ENCODE peak calls at places on chromosome 4, in four cellular contexts. One of them, this sample, is unnamed.

GRCh38 chr4:154126276-154126675 is 337.4 kb upstream of the SFRP2 start:
- DNase-seq in upper lobe of left lung: no peak
- DNase-seq in left ventricle myocardium inferior: no peak
- DNase-seq in lung: no peak
- DNase-seq in this sample: no peak

GRCh38 chr4:52052475-52052780 is 1.3 kb downstream of the SPATA18 start:
- DNase-seq in upper lobe of left lung: no peak
- DNase-seq in left ventricle myocardium inferior: no peak
- DNase-seq in lung: no peak
- DNase-seq in this sample: no peak

GRCh38 chr4:108425988-108426387 is 194.4 kb upstream of the RPL34 start:
- DNase-seq in upper lobe of left lung: no peak
- DNase-seq in left ventricle myocardium inferior: no peak
- DNase-seq in lung: no peak
- DNase-seq in this sample: no peak

GRCh38 chr4:83772680-83773079 is 236.8 kb downstream of the GPAT3 start:
- DNase-seq in upper lobe of left lung: no peak
- DNase-seq in left ventricle myocardium inferior: no peak
- DNase-seq in lung: no peak
- DNase-seq in this sample: no peak

GRCh38 chr4:7044415-7044930 is 1.3 kb downstream of the TADA2B start:
- DNase-seq in upper lobe of left lung: no peak
- DNase-seq in left ventricle myocardium inferior: no peak
- DNase-seq in lung: no peak
- DNase-seq in this sample: no peak

GRCh38 chr4:145784036-145784435 is 104.1 kb downstream of the C4orf51 start:
- DNase-seq in upper lobe of left lung: no peak
- DNase-seq in left ventricle myocardium inferior: no peak
- DNase-seq in lung: no peak
- DNase-seq in this sample: no peak

GRCh38 chr4:94570558-94570957 is 118.8 kb downstream of the PDLIM5 start:
- DNase-seq in upper lobe of left lung: no peak
- DNase-seq in left ventricle myocardium inferior: no peak
- DNase-seq in lung: no peak
- DNase-seq in this sample: no peak

GRCh38 chr4:23887989-23888388 is 1.9 kb downstream of the PPARGC1A start:
- DNase-seq in upper lobe of left lung: no peak
- DNase-seq in left ventricle myocardium inferior: no peak
- DNase-seq in lung: no peak
- DNase-seq in this sample: no peak

GRCh38 chr4:23717528-23718248 is 172.2 kb downstream of the PPARGC1A start:
- DNase-seq in upper lobe of left lung: no peak
- DNase-seq in left ventricle myocardium inferior: no peak
- DNase-seq in lung: no peak
- DNase-seq in this sample: no peak

GRCh38 chr4:48093949-48094550 is 40.0 kb downstream of the TXK start:
- DNase-seq in upper lobe of left lung: no peak
- DNase-seq in left ventricle myocardium inferior: no peak
- DNase-seq in lung: no peak
- DNase-seq in this sample: no peak

GRCh38 chr4:99722662-99723061 is 65.0 kb upstream of the C4orf54 start:
- DNase-seq in upper lobe of left lung: no peak
- DNase-seq in left ventricle myocardium inferior: no peak
- DNase-seq in lung: no peak
- DNase-seq in this sample: no peak

GRCh38 chr4:88033309-88033708 is 25.9 kb downstream of the PKD2 start:
- DNase-seq in upper lobe of left lung: no peak
- DNase-seq in left ventricle myocardium inferior: no peak
- DNase-seq in lung: peak; percentile 39
- DNase-seq in this sample: peak; percentile 21

GRCh38 chr4:67052981-67053380 is 492.3 kb downstream of the CENPC start:
- DNase-seq in upper lobe of left lung: no peak
- DNase-seq in left ventricle myocardium inferior: no peak
- DNase-seq in lung: no peak
- DNase-seq in this sample: no peak

GRCh38 chr4:44145868-44146267 is 302.7 kb downstream of the KCTD8 start:
- DNase-seq in upper lobe of left lung: no peak
- DNase-seq in left ventricle myocardium inferior: no peak
- DNase-seq in lung: no peak
- DNase-seq in this sample: no peak

GRCh38 chr4:87589531-87589930 is 18.8 kb upstream of the DSPP start:
- DNase-seq in upper lobe of left lung: no peak
- DNase-seq in left ventricle myocardium inferior: no peak
- DNase-seq in lung: no peak
- DNase-seq in this sample: no peak

GRCh38 chr4:161273607-161274006 is 890.2 kb downstream of the FSTL5 start:
- DNase-seq in upper lobe of left lung: no peak
- DNase-seq in left ventricle myocardium inferior: no peak
- DNase-seq in lung: no peak
- DNase-seq in this sample: no peak

GRCh38 chr4:13264126-13264525 is 220.0 kb downstream of the RAB28 start:
- DNase-seq in upper lobe of left lung: no peak
- DNase-seq in left ventricle myocardium inferior: no peak
- DNase-seq in lung: no peak
- DNase-seq in this sample: no peak

GRCh38 chr4:48831532-48832015 is 686 bp downstream of the OCIAD1 start:
- DNase-seq in upper lobe of left lung: no peak
- DNase-seq in left ventricle myocardium inferior: no peak
- DNase-seq in lung: no peak
- DNase-seq in this sample: no peak

GRCh38 chr4:3408793-3409330 is 32.9 kb upstream of the HGFAC start:
- DNase-seq in upper lobe of left lung: peak; percentile 27
- DNase-seq in left ventricle myocardium inferior: no peak
- DNase-seq in lung: no peak
- DNase-seq in this sample: no peak

GRCh38 chr4:181877329-181877848 is 365.8 kb upstream of the TENM3 start:
- DNase-seq in upper lobe of left lung: no peak
- DNase-seq in left ventricle myocardium inferior: no peak
- DNase-seq in lung: no peak
- DNase-seq in this sample: no peak

GRCh38 chr4:20462426-20463175 is 210.9 kb downstream of the SLIT2 start:
- DNase-seq in upper lobe of left lung: no peak
- DNase-seq in left ventricle myocardium inferior: no peak
- DNase-seq in lung: no peak
- DNase-seq in this sample: no peak

GRCh38 chr4:29708473-29708872 is 1011.7 kb upstream of the PCDH7 start:
- DNase-seq in upper lobe of left lung: no peak
- DNase-seq in left ventricle myocardium inferior: no peak
- DNase-seq in lung: no peak
- DNase-seq in this sample: no peak

GRCh38 chr4:26145212-26145611 is 175.6 kb upstream of the RBPJ start:
- DNase-seq in upper lobe of left lung: no peak
- DNase-seq in left ventricle myocardium inferior: no peak
- DNase-seq in lung: no peak
- DNase-seq in this sample: no peak

GRCh38 chr4:34323549-34324325 is 1920.6 kb downstream of the ARAP2 start:
- DNase-seq in upper lobe of left lung: no peak
- DNase-seq in left ventricle myocardium inferior: no peak
- DNase-seq in lung: no peak
- DNase-seq in this sample: no peak

GRCh38 chr4:54228064-54228527 is 997 bp upstream of the PDGFRA start:
- DNase-seq in upper lobe of left lung: peak; percentile 67
- DNase-seq in left ventricle myocardium inferior: peak; percentile 80
- DNase-seq in lung: peak; percentile 66
- DNase-seq in this sample: no peak

GRCh38 chr4:54230479-54231418 is 1.7 kb downstream of the PDGFRA start:
- DNase-seq in upper lobe of left lung: peak; percentile 80
- DNase-seq in left ventricle myocardium inferior: peak; percentile 54
- DNase-seq in lung: no peak
- DNase-seq in this sample: no peak

GRCh38 chr4:54231419-54232150 is 2.5 kb downstream of the PDGFRA start:
- DNase-seq in upper lobe of left lung: peak; percentile 86
- DNase-seq in left ventricle myocardium inferior: peak; percentile 76
- DNase-seq in lung: no peak
- DNase-seq in this sample: no peak

GRCh38 chr4:54228563-54229501 is at the start of gene PDGFRA:
- DNase-seq in upper lobe of left lung: no peak
- DNase-seq in left ventricle myocardium inferior: peak; percentile 66
- DNase-seq in lung: peak; percentile 47
- DNase-seq in this sample: no peak

GRCh38 chr4:54229631-54230478 is 762 bp downstream of the PDGFRA start:
- DNase-seq in upper lobe of left lung: peak; percentile 83
- DNase-seq in left ventricle myocardium inferior: no peak
- DNase-seq in lung: no peak
- DNase-seq in this sample: no peak
- H3K4me3 ChIP-seq in upper lobe of left lung: peak overlapping the region; percentile 41
- H3K4me3 ChIP-seq in left ventricle myocardium inferior: peak overlapping the region; percentile 74
- H3K4me3 ChIP-seq in lung: peak overlapping the region; percentile 39
- H3K4me3 ChIP-seq in this sample: no peak overlapping the region

GRCh38 chr4:168673476-168673875 is 176.6 kb downstream of the PALLD start:
- DNase-seq in upper lobe of left lung: peak; percentile 10
- DNase-seq in left ventricle myocardium inferior: no peak
- DNase-seq in lung: no peak
- DNase-seq in this sample: no peak

GRCh38 chr4:168674869-168675268 is 178.0 kb downstream of the PALLD start:
- DNase-seq in upper lobe of left lung: no peak
- DNase-seq in left ventricle myocardium inferior: no peak
- DNase-seq in lung: no peak
- DNase-seq in this sample: no peak

GRCh38 chr4:168677879-168678278 is 181.0 kb downstream of the PALLD start:
- DNase-seq in upper lobe of left lung: no peak
- DNase-seq in left ventricle myocardium inferior: no peak
- DNase-seq in lung: no peak
- DNase-seq in this sample: no peak

GRCh38 chr4:168677063-168677462 is 180.2 kb downstream of the PALLD start:
- DNase-seq in upper lobe of left lung: no peak
- DNase-seq in left ventricle myocardium inferior: no peak
- DNase-seq in lung: no peak
- DNase-seq in this sample: no peak

GRCh38 chr4:168674077-168674747 is 177.4 kb downstream of the PALLD start:
- DNase-seq in upper lobe of left lung: no peak
- DNase-seq in left ventricle myocardium inferior: no peak
- DNase-seq in lung: no peak
- DNase-seq in this sample: no peak
- H3K27ac ChIP-seq in upper lobe of left lung: no peak overlapping the region
- H3K27ac ChIP-seq in left ventricle myocardium inferior: no peak overlapping the region
- H3K27ac ChIP-seq in lung: no peak overlapping the region
- H3K27ac ChIP-seq in this sample: no peak overlapping the region

DNA sequence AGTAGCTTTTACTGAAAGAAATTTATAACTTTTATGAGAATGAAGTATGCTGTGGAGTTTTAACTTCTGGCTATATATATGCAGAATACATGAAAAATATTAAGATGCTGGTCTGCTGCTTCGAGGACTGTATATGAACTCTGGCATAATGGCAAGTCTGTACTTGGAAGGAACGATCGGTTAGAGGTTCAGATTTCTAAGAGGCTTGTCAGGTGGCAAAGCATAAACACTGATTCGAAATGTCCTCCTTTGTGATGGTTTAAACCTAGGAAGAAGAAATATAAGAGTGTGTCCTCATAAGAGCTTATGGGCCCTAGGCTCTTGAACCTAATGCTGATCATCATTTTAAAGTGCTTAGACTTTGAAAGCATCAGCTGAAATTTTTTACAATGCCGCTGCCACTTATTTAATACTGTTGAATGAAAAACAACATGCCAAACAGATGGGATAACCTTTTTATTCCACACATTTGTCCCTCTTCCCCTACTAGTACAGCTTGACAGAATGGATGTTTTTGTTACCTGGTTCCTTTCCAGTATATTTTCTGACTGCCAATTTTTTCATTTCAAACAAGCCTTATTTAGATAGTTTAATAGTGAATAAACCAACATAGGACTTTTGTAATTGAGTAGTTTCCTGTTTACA is 8.7 kb downstream of the SPRY1 start:
- DNase-seq in upper lobe of left lung: no peak
- DNase-seq in left ventricle myocardium inferior: no peak
- DNase-seq in lung: no peak
- DNase-seq in this sample: no peak
- H3K4me1 ChIP-seq in upper lobe of left lung: no peaks in the 10 kb centered on the region
- H3K4me1 ChIP-seq in left ventricle myocardium inferior: peaks cover 76% of the 10 kb centered on the region
- H3K4me1 ChIP-seq in lung: peaks cover 9% of the 10 kb centered on the region
- H3K4me1 ChIP-seq in this sample: no peaks in the 10 kb centered on the region

DNA sequence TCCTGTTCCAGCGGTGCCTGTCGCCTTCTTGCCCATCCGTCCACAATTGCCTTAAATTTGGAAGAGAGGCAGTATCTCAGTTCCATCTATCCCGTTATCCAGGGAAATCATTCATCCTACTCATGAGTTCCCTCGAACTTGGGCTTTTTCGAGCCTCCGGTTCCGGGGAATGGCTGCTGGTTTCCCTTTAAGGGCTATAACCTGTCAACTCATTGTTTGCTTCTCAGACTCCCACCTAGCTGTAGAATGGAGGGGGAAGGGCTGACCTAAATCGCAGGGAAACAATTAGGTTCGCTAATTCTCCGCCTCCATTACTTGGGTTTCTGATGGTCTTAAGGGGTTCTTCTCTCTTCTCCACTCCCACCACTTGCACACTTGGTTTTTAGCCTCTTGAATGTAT is 1.2 kb downstream of the UCHL1 start:
- DNase-seq in upper lobe of left lung: no peak
- DNase-seq in left ventricle myocardium inferior: no peak
- DNase-seq in lung: no peak
- DNase-seq in this sample: no peak
- H3K4me3 ChIP-seq in upper lobe of left lung: peak overlapping the region; percentile 45
- H3K4me3 ChIP-seq in left ventricle myocardium inferior: peak overlapping the region; percentile 70
- H3K4me3 ChIP-seq in lung: peak overlapping the region; percentile 41
- H3K4me3 ChIP-seq in this sample: no peak overlapping the region

GRCh38 chr4:112895785-112896184 is 153.7 kb upstream of the ANK2 start:
- DNase-seq in upper lobe of left lung: no peak
- DNase-seq in left ventricle myocardium inferior: no peak
- DNase-seq in lung: no peak
- DNase-seq in this sample: no peak
- H3K27ac ChIP-seq in upper lobe of left lung: no peak overlapping the region
- H3K27ac ChIP-seq in left ventricle myocardium inferior: peak overlapping the region; percentile 33
- H3K27ac ChIP-seq in lung: peak overlapping the region; percentile 9
- H3K27ac ChIP-seq in this sample: no peak overlapping the region

GRCh38 chr4:121648518-121648917 is 48.3 kb downstream of the ANXA5 start:
- DNase-seq in upper lobe of left lung: no peak
- DNase-seq in left ventricle myocardium inferior: no peak
- DNase-seq in lung: no peak
- DNase-seq in this sample: no peak

GRCh38 chr4:121642292-121642691 is 54.5 kb downstream of the ANXA5 start:
- DNase-seq in upper lobe of left lung: no peak
- DNase-seq in left ventricle myocardium inferior: no peak
- DNase-seq in lung: no peak
- DNase-seq in this sample: no peak

GRCh38 chr4:121642876-121643585 is 53.7 kb downstream of the ANXA5 start:
- DNase-seq in upper lobe of left lung: no peak
- DNase-seq in left ventricle myocardium inferior: no peak
- DNase-seq in lung: no peak
- DNase-seq in this sample: no peak
- H3K4me1 ChIP-seq in upper lobe of left lung: no peaks in the 10 kb centered on the region
- H3K4me1 ChIP-seq in left ventricle myocardium inferior: no peaks in the 10 kb centered on the region
- H3K4me1 ChIP-seq in lung: no peaks in the 10 kb centered on the region
- H3K4me1 ChIP-seq in this sample: no peaks in the 10 kb centered on the region

This sample was measured in naive thymus-derived CD4-positive, alpha-beta T cell.